ENCODE peak calls at places on chromosomes 11 and 22, in nine cellular contexts. One of them, this sample, is unnamed.

GRCh38 chr11:63567044-63567840 is 4.1 kb upstream of the PLAAT2 start:
- DNase-seq in K562: peak
- DNase-seq in sigmoid colon: peak
- DNase-seq in heart left ventricle: no peak
- DNase-seq in NB4: peak
- DNase-seq in A549: peak
- DNase-seq in stomach: no peak
- DNase-seq in HCT116: peak
- DNase-seq in lower leg skin: peak
- DNase-seq in this sample: peak

GRCh38 chr11:117876341-117877119 is at the start of gene FXYD6:
- DNase-seq in K562: no peak
- DNase-seq in NB4: no peak
- DNase-seq in heart left ventricle: peak
- DNase-seq in HCT116: no peak
- DNase-seq in A549: no peak
- DNase-seq in stomach: no peak
- DNase-seq in sigmoid colon: peak
- DNase-seq in lower leg skin: no peak
- DNase-seq in this sample: no peak

GRCh38 chr11:24585192-24585591 is 88.3 kb downstream of the LUZP2 start:
- DNase-seq in stomach: no peak
- DNase-seq in lower leg skin: no peak
- DNase-seq in NB4: no peak
- DNase-seq in A549: no peak
- DNase-seq in K562: no peak
- DNase-seq in sigmoid colon: no peak
- DNase-seq in heart left ventricle: no peak
- DNase-seq in HCT116: no peak
- DNase-seq in this sample: no peak

GRCh38 chr22:26656896-26657851 is at the start of gene MIAT:
- DNase-seq in NB4: no peak
- DNase-seq in K562: peak
- DNase-seq in stomach: peak
- DNase-seq in lower leg skin: no peak
- DNase-seq in A549: no peak
- DNase-seq in sigmoid colon: no peak
- DNase-seq in HCT116: no peak
- DNase-seq in heart left ventricle: peak
- DNase-seq in this sample: no peak

GRCh38 chr22:26576026-26576680 is 13.8 kb downstream of the TPST2 start:
- DNase-seq in heart left ventricle: no peak
- DNase-seq in lower leg skin: no peak
- DNase-seq in sigmoid colon: no peak
- DNase-seq in A549: no peak
- DNase-seq in HCT116: no peak
- DNase-seq in NB4: no peak
- DNase-seq in stomach: no peak
- DNase-seq in K562: no peak
- DNase-seq in this sample: no peak

GRCh38 chr22:30830907-30831306 is 136.2 kb downstream of the OSBP2 start:
- DNase-seq in sigmoid colon: no peak
- DNase-seq in A549: peak
- DNase-seq in HCT116: peak
- DNase-seq in heart left ventricle: no peak
- DNase-seq in NB4: no peak
- DNase-seq in lower leg skin: peak
- DNase-seq in K562: no peak
- DNase-seq in stomach: peak
- DNase-seq in this sample: peak

GRCh38 chr11:107102692-107103463 is 84.6 kb upstream of the GUCY1A2 start:
- DNase-seq in HCT116: no peak
- DNase-seq in NB4: no peak
- DNase-seq in lower leg skin: no peak
- DNase-seq in stomach: no peak
- DNase-seq in A549: no peak
- DNase-seq in heart left ventricle: no peak
- DNase-seq in sigmoid colon: peak
- DNase-seq in K562: no peak
- DNase-seq in this sample: no peak

GRCh38 chr11:119493712-119494111 is 70.7 kb upstream of the THY1 start:
- DNase-seq in sigmoid colon: no peak
- DNase-seq in lower leg skin: no peak
- DNase-seq in stomach: peak
- DNase-seq in NB4: peak
- DNase-seq in A549: no peak
- DNase-seq in heart left ventricle: no peak
- DNase-seq in K562: peak
- DNase-seq in HCT116: no peak
- DNase-seq in this sample: no peak

GRCh38 chr11:10628506-10629236 is 60.2 kb upstream of the LYVE1 start:
- DNase-seq in HCT116: no peak
- DNase-seq in stomach: no peak
- DNase-seq in K562: no peak
- DNase-seq in sigmoid colon: peak
- DNase-seq in A549: no peak
- DNase-seq in heart left ventricle: no peak
- DNase-seq in lower leg skin: no peak
- DNase-seq in NB4: no peak
- DNase-seq in this sample: no peak

GRCh38 chr11:78395597-78395996 is 22.0 kb downstream of the GAB2 start:
- DNase-seq in NB4: no peak
- DNase-seq in stomach: no peak
- DNase-seq in HCT116: no peak
- DNase-seq in sigmoid colon: no peak
- DNase-seq in lower leg skin: no peak
- DNase-seq in A549: no peak
- DNase-seq in K562: no peak
- DNase-seq in heart left ventricle: no peak
- DNase-seq in this sample: no peak

GRCh38 chr11:48134221-48134922 is 82.2 kb upstream of the OR4B1 start:
- DNase-seq in NB4: no peak
- DNase-seq in K562: no peak
- DNase-seq in sigmoid colon: no peak
- DNase-seq in lower leg skin: no peak
- DNase-seq in stomach: no peak
- DNase-seq in A549: no peak
- DNase-seq in heart left ventricle: no peak
- DNase-seq in HCT116: no peak
- DNase-seq in this sample: no peak

GRCh38 chr11:48141475-48142100 is 75.0 kb upstream of the OR4B1 start:
- DNase-seq in stomach: no peak
- DNase-seq in HCT116: no peak
- DNase-seq in K562: no peak
- DNase-seq in heart left ventricle: no peak
- DNase-seq in lower leg skin: no peak
- DNase-seq in sigmoid colon: no peak
- DNase-seq in NB4: no peak
- DNase-seq in A549: no peak
- DNase-seq in this sample: no peak

GRCh38 chr11:48142886-48143285 is 73.7 kb upstream of the OR4B1 start:
- DNase-seq in lower leg skin: no peak
- DNase-seq in heart left ventricle: no peak
- DNase-seq in HCT116: no peak
- DNase-seq in NB4: no peak
- DNase-seq in A549: no peak
- DNase-seq in stomach: no peak
- DNase-seq in K562: no peak
- DNase-seq in sigmoid colon: no peak
- DNase-seq in this sample: no peak

DNA sequence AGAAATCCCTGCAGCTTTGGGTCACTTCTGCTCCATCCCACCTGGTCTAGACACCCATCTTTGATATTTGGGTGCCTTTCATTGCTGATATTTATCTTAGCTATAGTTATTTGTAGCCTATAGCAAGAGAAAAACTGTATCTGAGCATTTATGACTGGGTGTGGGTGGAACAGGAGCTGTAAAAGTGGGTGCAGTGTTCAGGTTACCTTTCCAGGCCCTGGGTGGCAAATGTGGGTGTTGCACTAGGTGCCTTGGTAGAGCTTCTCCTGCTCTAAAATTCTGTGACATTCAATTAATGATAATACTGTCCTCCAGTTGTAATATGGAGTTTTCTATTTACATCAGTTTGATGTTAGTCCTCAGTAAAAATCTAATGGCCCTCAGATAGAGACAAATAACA is 78.4 kb upstream of the OR4B1 start:
- DNase-seq in stomach: no peak
- DNase-seq in heart left ventricle: no peak
- DNase-seq in lower leg skin: no peak
- DNase-seq in HCT116: no peak
- DNase-seq in NB4: no peak
- DNase-seq in sigmoid colon: no peak
- DNase-seq in K562: no peak
- DNase-seq in A549: no peak
- DNase-seq in this sample: no peak
- TF ChIP-seq CTCF in stomach: no peak
- TF ChIP-seq CTCF in heart left ventricle: no peak
- TF ChIP-seq CTCF in lower leg skin: no peak
- TF ChIP-seq CTCF in HCT116: no peak
- TF ChIP-seq CTCF in NB4: no peak
- TF ChIP-seq CTCF in sigmoid colon: no peak
- TF ChIP-seq CTCF in K562: no peak
- TF ChIP-seq CTCF in A549: no peak
- TF ChIP-seq CTCF in this sample: no peak

GRCh38 chr11:65118097-65118837 is 766 bp upstream of the ZNHIT2 start:
- DNase-seq in K562: no peak
- DNase-seq in heart left ventricle: no peak
- DNase-seq in HCT116: no peak
- DNase-seq in lower leg skin: no peak
- DNase-seq in stomach: no peak
- DNase-seq in NB4: no peak
- DNase-seq in A549: no peak
- DNase-seq in sigmoid colon: peak
- DNase-seq in this sample: no peak
- H3K4me3 ChIP-seq in K562: no peak
- H3K4me3 ChIP-seq in heart left ventricle: peak
- H3K4me3 ChIP-seq in HCT116: peak
- H3K4me3 ChIP-seq in lower leg skin: no peak
- H3K4me3 ChIP-seq in stomach: no peak
- H3K4me3 ChIP-seq in NB4: no peak
- H3K4me3 ChIP-seq in A549: no peak
- H3K4me3 ChIP-seq in sigmoid colon: no peak
- H3K4me3 ChIP-seq in this sample: no peak

GRCh38 chr11:44565008-44565745 is at the start of gene CD82:
- DNase-seq in A549: peak
- DNase-seq in K562: peak
- DNase-seq in HCT116: peak
- DNase-seq in NB4: peak
- DNase-seq in stomach: peak
- DNase-seq in heart left ventricle: peak
- DNase-seq in lower leg skin: peak
- DNase-seq in sigmoid colon: peak
- DNase-seq in this sample: peak

GRCh38 chr11:44566952-44567875 is 1.8 kb downstream of the CD82 start:
- DNase-seq in HCT116: no peak
- DNase-seq in NB4: peak
- DNase-seq in lower leg skin: no peak
- DNase-seq in sigmoid colon: peak
- DNase-seq in stomach: no peak
- DNase-seq in heart left ventricle: no peak
- DNase-seq in A549: no peak
- DNase-seq in K562: no peak
- DNase-seq in this sample: no peak

GRCh38 chr11:44564653-44565007 is 833 bp upstream of the CD82 start:
- DNase-seq in sigmoid colon: peak
- DNase-seq in K562: peak
- DNase-seq in lower leg skin: peak
- DNase-seq in A549: peak
- DNase-seq in stomach: peak
- DNase-seq in NB4: peak
- DNase-seq in HCT116: no peak
- DNase-seq in heart left ventricle: peak
- DNase-seq in this sample: peak

GRCh38 chr11:44566559-44566949 is 1.1 kb downstream of the CD82 start:
- DNase-seq in sigmoid colon: no peak
- DNase-seq in NB4: no peak
- DNase-seq in K562: no peak
- DNase-seq in stomach: no peak
- DNase-seq in A549: no peak
- DNase-seq in HCT116: no peak
- DNase-seq in heart left ventricle: no peak
- DNase-seq in lower leg skin: no peak
- DNase-seq in this sample: no peak

DNA sequence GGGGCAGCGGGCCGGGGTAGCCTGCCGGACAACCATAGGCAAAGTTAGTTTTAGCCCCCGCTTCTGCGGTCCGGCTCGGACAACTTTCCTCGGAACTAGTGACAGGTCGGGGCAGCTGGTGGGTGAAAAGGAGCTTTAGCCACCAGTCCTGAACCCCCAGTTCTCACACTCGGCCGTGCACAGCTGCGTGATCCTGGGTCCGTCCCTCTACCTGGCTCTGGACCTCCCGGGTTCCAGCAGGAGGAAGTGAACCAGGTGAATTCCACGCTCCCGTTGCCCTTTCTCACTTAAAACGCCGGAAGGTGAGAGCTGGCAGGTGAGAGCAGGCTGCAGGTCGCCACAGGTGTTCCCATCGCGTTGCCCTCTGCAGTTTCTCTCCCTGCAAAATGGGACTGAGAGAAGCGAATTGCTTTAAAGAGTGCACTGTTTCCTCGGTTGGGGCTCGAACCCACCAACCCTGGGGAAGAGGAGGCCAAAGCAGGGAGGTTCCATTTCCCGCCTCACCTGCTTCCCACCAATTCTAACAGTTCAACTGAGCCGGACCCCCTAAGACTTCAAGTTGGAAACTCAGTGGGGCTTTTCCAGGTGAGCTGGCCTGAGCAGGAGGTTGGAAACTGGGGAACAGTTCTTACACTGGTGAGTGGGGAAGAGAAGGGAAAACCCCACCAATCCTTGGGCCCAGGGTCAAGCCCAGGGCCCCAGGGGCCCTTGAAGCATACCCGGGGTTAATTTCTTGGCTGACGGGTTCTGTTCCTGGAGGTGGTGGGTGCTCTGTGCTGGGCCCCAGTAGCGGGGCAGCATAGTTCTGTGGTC is 489 bp downstream of the CD82 start:
- DNase-seq in HCT116: no peak
- DNase-seq in sigmoid colon: peak
- DNase-seq in A549: no peak
- DNase-seq in NB4: no peak
- DNase-seq in stomach: no peak
- DNase-seq in K562: peak
- DNase-seq in heart left ventricle: no peak
- DNase-seq in lower leg skin: no peak
- DNase-seq in this sample: no peak
- TF ChIP-seq POLR2A in HCT116: no peak
- TF ChIP-seq POLR2A in sigmoid colon: no peak
- TF ChIP-seq POLR2A in A549: no peak
- TF ChIP-seq POLR2A in NB4: no peak
- TF ChIP-seq POLR2A in stomach: no peak
- TF ChIP-seq POLR2A in K562: no peak
- TF ChIP-seq POLR2A in heart left ventricle: no peak
- TF ChIP-seq POLR2A in lower leg skin: no peak
- TF ChIP-seq POLR2A in this sample: no peak

GRCh38 chr22:45163417-45164216 is at the start of gene NUP50:
- DNase-seq in lower leg skin: peak
- DNase-seq in stomach: peak
- DNase-seq in K562: peak
- DNase-seq in A549: peak
- DNase-seq in heart left ventricle: peak
- DNase-seq in NB4: peak
- DNase-seq in HCT116: peak
- DNase-seq in sigmoid colon: peak
- DNase-seq in this sample: peak
- TF ChIP-seq CTCF in lower leg skin: no peak
- TF ChIP-seq CTCF in stomach: no peak
- TF ChIP-seq CTCF in K562: no peak
- TF ChIP-seq CTCF in A549: no peak
- TF ChIP-seq CTCF in heart left ventricle: no peak
- TF ChIP-seq CTCF in NB4: no peak
- TF ChIP-seq CTCF in HCT116: no peak
- TF ChIP-seq CTCF in sigmoid colon: no peak
- TF ChIP-seq CTCF in this sample: no peak

GRCh38 chr22:24155597-24156145 is 25.6 kb upstream of the SUSD2 start:
- DNase-seq in lower leg skin: peak
- DNase-seq in heart left ventricle: peak
- DNase-seq in NB4: peak
- DNase-seq in sigmoid colon: peak
- DNase-seq in stomach: peak
- DNase-seq in K562: no peak
- DNase-seq in A549: peak
- DNase-seq in HCT116: no peak
- DNase-seq in this sample: peak
- H3K4me3 ChIP-seq in lower leg skin: peak
- H3K4me3 ChIP-seq in heart left ventricle: peak
- H3K4me3 ChIP-seq in NB4: peak
- H3K4me3 ChIP-seq in sigmoid colon: peak
- H3K4me3 ChIP-seq in stomach: peak
- H3K4me3 ChIP-seq in K562: no peak
- H3K4me3 ChIP-seq in A549: peak
- H3K4me3 ChIP-seq in HCT116: peak
- H3K4me3 ChIP-seq in this sample: peak

This sample was measured in prostate gland.